ENCODE peak calls at places on chromosomes 5 and 9, in nine cellular contexts. Z, W, N, A, U, V, R, E and Y are unnamed samples. For H3K4me1, the result is how much of the 10 kb centered on the place peaks cover.

GRCh38 chr5:148739023-148739422 is 84.7 kb upstream of the HTR4 start:
- DNase-seq in A (no peak), E (no peak), V (no peak), Z (no peak), W (no peak), N (no peak), U (no peak), R (no peak), Y (no peak)

GRCh38 chr5:142446131-142446959 is 121.5 kb upstream of the SPRY4 start:
- DNase-seq in W (no peak), Z (peak), E (no peak), N (no peak), U (no peak), R (no peak), V (no peak), A (no peak), Y (no peak)

GRCh38 chr5:118937393-118938061 is 50.8 kb downstream of the DTWD2 start:
- DNase-seq in N (no peak), E (no peak), Z (no peak), R (no peak), U (no peak), V (no peak), W (no peak), A (no peak), Y (no peak)

GRCh38 chr9:98328770-98329169 is 73.3 kb upstream of the TBC1D2 start:
- DNase-seq in R (no peak), N (no peak), V (no peak), W (no peak), E (no peak), Z (no peak), U (no peak), A (no peak), Y (no peak)

GRCh38 chr5:171821286-171821685 is 35.7 kb downstream of the SMIM23 start:
- DNase-seq in V (no peak), U (no peak), Z (no peak), E (no peak), W (no peak), N (no peak), A (no peak), R (no peak), Y (no peak)

GRCh38 chr9:106075991-106076390 is 381.6 kb downstream of the TMEM38B start:
- DNase-seq in U (no peak), V (peak), W (no peak), E (no peak), Z (peak), A (no peak), N (no peak), R (no peak), Y (no peak)

GRCh38 chr5:132003170-132003744 is 8.2 kb downstream of the ACSL6 start:
- DNase-seq in Z (peak), U (peak), R (no peak), N (peak), W (no peak), A (no peak), E (no peak), V (no peak), Y (no peak)

GRCh38 chr9:129416831-129417604 is 203.9 kb downstream of the C9orf50 start:
- DNase-seq in R (no peak), A (no peak), U (no peak), N (peak), W (no peak), E (no peak), Z (peak), V (no peak), Y (peak)

GRCh38 chr9:82488702-82489578 is 500.4 kb downstream of the SPATA31D1 start:
- DNase-seq in Z (peak), R (peak), U (peak), V (peak), W (no peak), E (no peak), A (no peak), N (no peak), Y (no peak)

GRCh38 chr9:77826116-77826515 is 178.0 kb upstream of the GNA14 start:
- DNase-seq in Z (no peak), A (no peak), W (no peak), N (no peak), E (no peak), V (no peak), U (no peak), R (no peak), Y (no peak)

GRCh38 chr5:170633235-170634041 is 129.6 kb downstream of the KCNIP1 start:
- DNase-seq in Z (peak), E (no peak), U (peak), R (peak), A (peak), W (no peak), V (peak), N (peak), Y (peak)

GRCh38 chr9:113178087-113178486 is 27.3 kb downstream of the SLC31A2 start:
- DNase-seq in W (no peak), R (no peak), A (no peak), Z (peak), V (no peak), E (no peak), U (no peak), N (no peak), Y (no peak)

GRCh38 chr9:128459011-128459410 is 3.2 kb downstream of the ODF2 start:
- DNase-seq in Z (no peak), V (no peak), N (peak), R (no peak), E (no peak), W (no peak), U (peak), A (no peak), Y (no peak)

GRCh38 chr9:135163023-135163780 is 75.7 kb downstream of the OLFM1 start:
- DNase-seq in R (no peak), W (no peak), V (no peak), A (no peak), E (no peak), Z (no peak), N (no peak), U (no peak), Y (no peak)

GRCh38 chr5:9716838-9717281 is 86.7 kb upstream of the TAS2R1 start:
- DNase-seq in N (no peak), W (no peak), R (no peak), V (no peak), Z (peak), A (no peak), U (no peak), E (no peak), Y (no peak)

GRCh38 chr9:98314381-98315066 is 59.1 kb upstream of the TBC1D2 start:
- DNase-seq in U (no peak), R (no peak), V (no peak), N (no peak), E (no peak), Z (peak), A (no peak), W (no peak), Y (no peak)

GRCh38 chr5:132674671-132675506 is 1.1 kb downstream of the IL4 start:
- DNase-seq in E (no peak), N (no peak), R (no peak), W (no peak), Z (peak), U (no peak), A (no peak), V (no peak), Y (no peak)

GRCh38 chr9:18610956-18611355 is 137.0 kb downstream of the ADAMTSL1 start:
- DNase-seq in N (no peak), Z (peak), W (no peak), V (peak), U (no peak), R (no peak), A (no peak), E (no peak), Y (no peak)

GRCh38 chr5:93585054-93585751 is 2.2 kb downstream of the NR2F1 start:
- DNase-seq in A (no peak), Z (no peak), E (no peak), W (no peak), U (peak), R (no peak), N (no peak), V (no peak), Y (peak)

GRCh38 chr5:1214936-1215220 is 10.3 kb upstream of the SLC6A18 start:
- DNase-seq in Z (no peak), R (no peak), E (no peak), N (no peak), A (no peak), V (no peak), W (no peak), U (no peak), Y (no peak)

GRCh38 chr9:95091971-95092320 is 225.6 kb downstream of the FANCC start:
- DNase-seq in Z (peak), R (no peak), W (no peak), U (peak), V (no peak), N (no peak), E (no peak), A (no peak), Y (no peak)

GRCh38 chr9:77218612-77219011 is 41.3 kb downstream of the VPS13A start:
- DNase-seq in W (no peak), U (no peak), V (no peak), A (no peak), E (no peak), N (no peak), Z (peak), R (no peak), Y (no peak)

GRCh38 chr9:132543960-132544359 is 38.4 kb upstream of the BARHL1 start:
- DNase-seq in U (no peak), V (no peak), W (no peak), E (no peak), N (no peak), R (no peak), Z (no peak), A (no peak), Y (no peak)

GRCh38 chr5:176994460-176995121 is 12.0 kb downstream of the UIMC1 start:
- DNase-seq in V (no peak), W (no peak), R (no peak), U (peak), E (no peak), N (no peak), A (peak), Z (peak), Y (peak)

GRCh38 chr5:176998828-176999227 is 7.8 kb downstream of the UIMC1 start:
- DNase-seq in A (no peak), Z (no peak), N (no peak), V (no peak), R (no peak), W (no peak), E (no peak), U (no peak), Y (no peak)

GRCh38 chr5:176996780-176997179 is 9.8 kb downstream of the UIMC1 start:
- DNase-seq in V (no peak), A (no peak), E (no peak), W (no peak), N (no peak), Z (no peak), R (no peak), U (no peak), Y (no peak)

GRCh38 chr5:176995122-176995490 is 11.5 kb downstream of the UIMC1 start:
- DNase-seq in Z (no peak), A (no peak), N (no peak), R (no peak), W (no peak), U (no peak), V (no peak), E (no peak), Y (no peak)

DNA sequence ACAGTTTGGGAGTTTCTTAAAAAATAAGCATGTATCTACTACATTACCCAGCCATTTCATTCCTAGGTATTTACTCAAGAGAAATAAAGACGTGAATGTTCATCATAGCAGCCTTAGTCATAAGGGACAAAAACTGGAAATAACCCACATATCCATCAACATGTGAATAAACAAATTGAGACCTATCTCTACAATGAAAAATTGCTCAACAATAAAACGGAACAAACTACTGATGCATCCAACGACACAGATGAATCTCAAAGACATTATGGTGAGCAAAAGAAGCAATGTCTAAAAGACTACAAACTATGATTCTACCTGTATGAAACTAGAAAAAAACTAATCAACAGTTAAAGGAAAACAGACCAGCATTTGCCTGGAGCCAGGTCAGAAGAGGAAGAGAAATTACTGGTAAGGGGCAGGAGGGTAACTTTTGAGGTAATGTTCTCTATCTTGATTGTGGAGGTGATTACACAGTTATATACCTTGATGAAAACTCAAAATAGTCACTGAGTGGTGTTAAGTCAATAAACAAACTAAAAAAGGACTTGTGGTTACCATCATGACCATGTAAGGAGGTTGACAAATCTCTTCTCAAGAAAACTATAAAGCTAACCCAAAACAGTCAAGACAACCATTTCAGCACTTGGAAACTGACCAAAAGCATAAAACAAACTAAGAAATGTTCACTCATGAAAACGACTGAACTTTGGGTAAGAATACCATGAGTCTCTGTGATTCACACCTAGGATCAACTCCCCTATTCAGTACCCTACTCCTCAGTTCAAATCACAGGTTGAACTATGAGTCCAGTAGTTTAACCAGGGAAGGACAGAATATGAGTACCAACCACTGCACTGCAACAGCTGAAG is 10.4 kb downstream of the UIMC1 start:
- DNase-seq in Z (peak), E (no peak), N (no peak), A (no peak), W (no peak), R (no peak), V (no peak), U (no peak), Y (no peak)
- H3K4me1 ChIP-seq in Z (under half), E (under half), N (half or more), A (under half), W (under half), R (under half), V (under half), U (under half), Y (under half)

GRCh38 chr5:173717959-173718358 is 101.5 kb upstream of the BOD1 start:
- DNase-seq in U (no peak), E (no peak), V (no peak), W (no peak), N (no peak), A (no peak), Z (no peak), R (no peak), Y (no peak)

GRCh38 chr5:173718469-173718868 is 102.0 kb upstream of the BOD1 start:
- DNase-seq in Z (no peak), U (no peak), V (no peak), A (no peak), N (no peak), R (no peak), E (no peak), W (no peak), Y (no peak)

GRCh38 chr5:173720341-173721258 is 104.2 kb upstream of the BOD1 start:
- DNase-seq in U (no peak), N (no peak), R (no peak), W (no peak), E (no peak), Z (no peak), V (no peak), A (no peak), Y (no peak)

GRCh38 chr5:173716058-173716682 is 99.7 kb upstream of the BOD1 start:
- DNase-seq in E (no peak), V (no peak), U (no peak), A (no peak), N (no peak), R (no peak), Z (no peak), W (no peak), Y (no peak)

DNA sequence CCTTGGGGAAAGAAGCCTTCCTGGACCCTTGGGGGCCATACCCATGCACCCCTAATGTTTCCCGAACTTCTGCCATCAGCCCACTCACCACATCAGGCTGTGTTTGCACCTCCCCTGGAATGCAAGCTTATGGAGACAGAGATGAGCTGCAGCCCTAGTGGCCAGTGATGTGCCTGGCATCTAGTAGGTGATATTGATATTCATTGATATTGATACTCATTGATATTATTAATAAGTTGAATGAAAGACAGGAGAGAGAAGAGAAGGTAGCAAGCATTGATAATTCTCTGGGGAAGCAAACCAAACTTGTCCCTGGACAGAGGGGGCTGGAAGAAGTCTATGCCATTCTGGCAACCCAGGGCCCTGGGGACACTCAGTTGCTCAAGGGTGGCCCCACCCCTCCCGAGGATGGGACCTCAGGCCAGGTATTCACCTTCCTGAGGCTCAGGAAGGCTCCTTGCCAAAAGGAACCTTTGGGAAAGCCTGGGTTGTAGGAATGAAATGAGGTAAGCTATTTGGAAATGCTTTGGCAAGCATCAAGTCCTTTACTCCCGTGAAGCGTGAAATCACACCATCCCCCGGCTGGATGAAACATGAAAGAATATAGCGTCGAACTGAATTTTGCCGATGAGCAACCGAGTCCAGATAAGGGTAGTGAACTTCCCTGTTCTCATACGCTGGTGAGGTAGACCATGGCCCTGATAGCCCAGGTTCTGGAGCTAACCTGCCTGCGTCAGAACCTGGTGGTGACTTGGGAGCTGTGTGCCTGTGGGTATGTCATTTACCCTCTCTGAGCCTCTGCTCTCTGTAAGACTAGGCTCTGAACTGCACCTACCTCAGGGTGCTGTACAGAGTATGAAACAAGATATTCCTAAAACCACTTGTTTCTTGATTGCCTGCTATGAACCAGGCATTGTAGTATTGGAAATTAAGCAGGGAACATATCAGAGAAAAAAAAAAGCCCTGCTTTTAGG is 105.1 kb upstream of the BOD1 start:
- DNase-seq in Z (peak), V (peak), N (no peak), A (no peak), R (no peak), U (no peak), E (no peak), W (no peak), Y (no peak)
- TF ChIP-seq CTCF in Z (no peak), V (no peak), N (no peak), A (no peak), R (no peak), U (no peak), E (no peak), W (no peak), Y (no peak)

GRCh38 chr5:82408033-82408432 is 129.9 kb upstream of the RPS23 start:
- DNase-seq in N (no peak), R (no peak), E (no peak), U (no peak), Z (no peak), W (no peak), V (no peak), A (no peak), Y (no peak)

GRCh38 chr5:82405618-82406199 is 127.6 kb upstream of the RPS23 start:
- DNase-seq in Z (peak), U (no peak), N (no peak), R (no peak), W (no peak), A (no peak), V (no peak), E (no peak), Y (no peak)

GRCh38 chr5:82405166-82405565 is 127.0 kb upstream of the RPS23 start:
- DNase-seq in N (no peak), W (no peak), R (no peak), U (no peak), Z (peak), E (no peak), V (no peak), A (no peak), Y (no peak)

GRCh38 chr5:82404382-82404945 is 126.3 kb upstream of the RPS23 start:
- DNase-seq in E (no peak), W (no peak), U (no peak), R (no peak), A (no peak), Z (no peak), N (no peak), V (no peak), Y (no peak)

GRCh38 chr5:82406200-82406773 is 128.1 kb upstream of the RPS23 start:
- DNase-seq in A (no peak), Z (peak), E (no peak), U (no peak), W (no peak), V (no peak), R (no peak), N (no peak), Y (no peak)
- H3K4me3 ChIP-seq in A (no peak), Z (no peak), E (no peak), U (no peak), W (no peak), V (no peak), R (no peak), N (no peak), Y (no peak)

GRCh38 chr9:104903609-104904008 is 24.3 kb downstream of the ABCA1 start:
- DNase-seq in Z (peak), R (no peak), W (no peak), V (no peak), U (no peak), N (no peak), A (no peak), E (no peak), Y (no peak)

GRCh38 chr9:104896131-104896530 is 31.8 kb downstream of the ABCA1 start:
- DNase-seq in E (no peak), R (no peak), N (no peak), Z (peak), U (no peak), V (no peak), W (no peak), A (no peak), Y (no peak)

GRCh38 chr9:104900871-104901270 is 27.1 kb downstream of the ABCA1 start:
- DNase-seq in N (no peak), V (no peak), W (no peak), U (no peak), A (no peak), R (no peak), Z (no peak), E (no peak), Y (no peak)

GRCh38 chr9:104900324-104900723 is 27.6 kb downstream of the ABCA1 start:
- DNase-seq in Z (no peak), N (no peak), V (no peak), R (no peak), W (no peak), A (no peak), U (no peak), E (no peak), Y (no peak)

GRCh38 chr9:104899759-104900247 is 28.2 kb downstream of the ABCA1 start:
- DNase-seq in A (no peak), E (no peak), W (no peak), Z (no peak), U (no peak), V (no peak), N (no peak), R (no peak), Y (no peak)
- H3K4me1 ChIP-seq in A (under half), E (under half), W (under half), Z (under half), U (under half), V (under half), N (half or more), R (under half), Y (under half)

DNA sequence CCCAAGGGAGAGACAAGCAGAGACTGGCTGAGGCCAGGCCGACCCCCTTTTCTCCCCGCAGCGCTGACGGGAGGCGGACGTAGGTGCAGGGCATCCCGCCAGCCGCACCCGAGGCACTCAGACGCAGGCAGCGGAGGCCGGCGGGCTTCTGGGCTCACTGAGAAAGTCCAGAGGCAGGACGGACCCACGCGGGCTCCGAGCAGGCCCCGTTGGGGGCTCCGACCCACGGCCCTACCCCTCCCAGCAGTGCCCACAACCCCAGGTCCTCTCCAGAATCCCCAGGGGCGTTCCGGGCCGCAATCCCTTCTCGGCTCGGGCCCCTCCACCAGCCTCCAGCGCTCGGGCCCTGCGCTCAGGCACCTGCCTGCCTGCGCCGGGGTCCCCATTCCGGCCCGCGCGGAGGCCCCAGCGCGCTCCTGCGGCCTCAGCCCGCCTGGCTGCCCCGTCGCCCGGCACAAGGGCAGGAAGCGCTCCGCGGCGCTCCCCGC is 501 bp downstream of the MTMR12 start:
- DNase-seq in N (peak), R (peak), Z (peak), U (peak), A (peak), W (peak), E (no peak), V (peak), Y (peak)
- TF ChIP-seq CTCF in N (no peak), R (no peak), Z (no peak), U (no peak), A (no peak), W (no peak), E (no peak), V (no peak), Y (no peak)